ENCODE peak calls at places on chromosomes 2 and 18, in eight cellular contexts. One of them, this sample, is unnamed.

GRCh38 chr2:14501061-14501460 is 131.5 kb upstream of the LRATD1 start:
- DNase-seq in activated CD4-positive, alpha-beta T cell treated with anti-CD3 and anti-CD28 coated beads, Interleukin-2, amount 50 U/mL, for 1 hour: no peak
- DNase-seq in smooth muscle cell of the brain vasculature: no peak
- DNase-seq in brain microvascular endothelial cell: no peak
- DNase-seq in fibroblast of lung: no peak
- DNase-seq in progenitor cell of endocrine pancreas: no peak
- DNase-seq in stimulated activated CD8-positive, alpha-beta memory T cell treated with anti-CD3 and anti-CD28 coated beads, Interleukin-4, amount 100 ng/mL, for 1 hour: no peak
- DNase-seq in iris pigment epithelial cell: no peak
- DNase-seq in this sample: no peak

GRCh38 chr18:25675123-25675850 is 323.3 kb upstream of the ZNF521 start:
- DNase-seq in activated CD4-positive, alpha-beta T cell treated with anti-CD3 and anti-CD28 coated beads, Interleukin-2, amount 50 U/mL, for 1 hour: no peak
- DNase-seq in smooth muscle cell of the brain vasculature: no peak
- DNase-seq in brain microvascular endothelial cell: no peak
- DNase-seq in fibroblast of lung: no peak
- DNase-seq in progenitor cell of endocrine pancreas: no peak
- DNase-seq in stimulated activated CD8-positive, alpha-beta memory T cell treated with anti-CD3 and anti-CD28 coated beads, Interleukin-4, amount 100 ng/mL, for 1 hour: no peak
- DNase-seq in iris pigment epithelial cell: no peak
- DNase-seq in this sample: no peak

GRCh38 chr2:119914266-119914665 is 98.6 kb upstream of the EPB41L5 start:
- DNase-seq in activated CD4-positive, alpha-beta T cell treated with anti-CD3 and anti-CD28 coated beads, Interleukin-2, amount 50 U/mL, for 1 hour: no peak
- DNase-seq in smooth muscle cell of the brain vasculature: no peak
- DNase-seq in brain microvascular endothelial cell: no peak
- DNase-seq in fibroblast of lung: peak
- DNase-seq in progenitor cell of endocrine pancreas: no peak
- DNase-seq in stimulated activated CD8-positive, alpha-beta memory T cell treated with anti-CD3 and anti-CD28 coated beads, Interleukin-4, amount 100 ng/mL, for 1 hour: no peak
- DNase-seq in iris pigment epithelial cell: peak
- DNase-seq in this sample: peak

GRCh38 chr18:68219867-68220266 is 495.0 kb downstream of the TMX3 start:
- DNase-seq in activated CD4-positive, alpha-beta T cell treated with anti-CD3 and anti-CD28 coated beads, Interleukin-2, amount 50 U/mL, for 1 hour: no peak
- DNase-seq in smooth muscle cell of the brain vasculature: no peak
- DNase-seq in brain microvascular endothelial cell: no peak
- DNase-seq in fibroblast of lung: peak
- DNase-seq in progenitor cell of endocrine pancreas: no peak
- DNase-seq in stimulated activated CD8-positive, alpha-beta memory T cell treated with anti-CD3 and anti-CD28 coated beads, Interleukin-4, amount 100 ng/mL, for 1 hour: no peak
- DNase-seq in iris pigment epithelial cell: no peak
- DNase-seq in this sample: peak

GRCh38 chr2:127410871-127411396 is 7.3 kb upstream of the PROC start:
- DNase-seq in activated CD4-positive, alpha-beta T cell treated with anti-CD3 and anti-CD28 coated beads, Interleukin-2, amount 50 U/mL, for 1 hour: no peak
- DNase-seq in smooth muscle cell of the brain vasculature: no peak
- DNase-seq in brain microvascular endothelial cell: no peak
- DNase-seq in fibroblast of lung: peak
- DNase-seq in progenitor cell of endocrine pancreas: no peak
- DNase-seq in stimulated activated CD8-positive, alpha-beta memory T cell treated with anti-CD3 and anti-CD28 coated beads, Interleukin-4, amount 100 ng/mL, for 1 hour: no peak
- DNase-seq in iris pigment epithelial cell: peak
- DNase-seq in this sample: peak

GRCh38 chr2:54455584-54456525 is at the start of gene SPTBN1:
- DNase-seq in activated CD4-positive, alpha-beta T cell treated with anti-CD3 and anti-CD28 coated beads, Interleukin-2, amount 50 U/mL, for 1 hour: no peak
- DNase-seq in smooth muscle cell of the brain vasculature: peak
- DNase-seq in brain microvascular endothelial cell: peak
- DNase-seq in fibroblast of lung: peak
- DNase-seq in progenitor cell of endocrine pancreas: peak
- DNase-seq in stimulated activated CD8-positive, alpha-beta memory T cell treated with anti-CD3 and anti-CD28 coated beads, Interleukin-4, amount 100 ng/mL, for 1 hour: no peak
- DNase-seq in iris pigment epithelial cell: peak
- DNase-seq in this sample: peak

GRCh38 chr2:69305712-69306611 is 81.1 kb downstream of the GFPT1 start:
- DNase-seq in activated CD4-positive, alpha-beta T cell treated with anti-CD3 and anti-CD28 coated beads, Interleukin-2, amount 50 U/mL, for 1 hour: no peak
- DNase-seq in smooth muscle cell of the brain vasculature: no peak
- DNase-seq in brain microvascular endothelial cell: no peak
- DNase-seq in fibroblast of lung: peak
- DNase-seq in progenitor cell of endocrine pancreas: no peak
- DNase-seq in stimulated activated CD8-positive, alpha-beta memory T cell treated with anti-CD3 and anti-CD28 coated beads, Interleukin-4, amount 100 ng/mL, for 1 hour: no peak
- DNase-seq in iris pigment epithelial cell: peak
- DNase-seq in this sample: no peak

GRCh38 chr2:148948865-148949264 is 73.8 kb downstream of the KIF5C start:
- DNase-seq in activated CD4-positive, alpha-beta T cell treated with anti-CD3 and anti-CD28 coated beads, Interleukin-2, amount 50 U/mL, for 1 hour: no peak
- DNase-seq in smooth muscle cell of the brain vasculature: no peak
- DNase-seq in brain microvascular endothelial cell: no peak
- DNase-seq in fibroblast of lung: no peak
- DNase-seq in progenitor cell of endocrine pancreas: no peak
- DNase-seq in stimulated activated CD8-positive, alpha-beta memory T cell treated with anti-CD3 and anti-CD28 coated beads, Interleukin-4, amount 100 ng/mL, for 1 hour: no peak
- DNase-seq in iris pigment epithelial cell: no peak
- DNase-seq in this sample: no peak

GRCh38 chr2:62826141-62826540 is 120.6 kb downstream of the EHBP1 start:
- DNase-seq in activated CD4-positive, alpha-beta T cell treated with anti-CD3 and anti-CD28 coated beads, Interleukin-2, amount 50 U/mL, for 1 hour: no peak
- DNase-seq in smooth muscle cell of the brain vasculature: no peak
- DNase-seq in brain microvascular endothelial cell: no peak
- DNase-seq in fibroblast of lung: peak
- DNase-seq in progenitor cell of endocrine pancreas: no peak
- DNase-seq in stimulated activated CD8-positive, alpha-beta memory T cell treated with anti-CD3 and anti-CD28 coated beads, Interleukin-4, amount 100 ng/mL, for 1 hour: no peak
- DNase-seq in iris pigment epithelial cell: peak
- DNase-seq in this sample: peak

GRCh38 chr2:56444339-56444738 is 260.5 kb downstream of the CCDC85A start:
- DNase-seq in activated CD4-positive, alpha-beta T cell treated with anti-CD3 and anti-CD28 coated beads, Interleukin-2, amount 50 U/mL, for 1 hour: no peak
- DNase-seq in smooth muscle cell of the brain vasculature: no peak
- DNase-seq in brain microvascular endothelial cell: no peak
- DNase-seq in fibroblast of lung: no peak
- DNase-seq in progenitor cell of endocrine pancreas: no peak
- DNase-seq in stimulated activated CD8-positive, alpha-beta memory T cell treated with anti-CD3 and anti-CD28 coated beads, Interleukin-4, amount 100 ng/mL, for 1 hour: no peak
- DNase-seq in iris pigment epithelial cell: peak
- DNase-seq in this sample: no peak

GRCh38 chr2:168166902-168167510 is 80.4 kb downstream of the STK39 start:
- DNase-seq in activated CD4-positive, alpha-beta T cell treated with anti-CD3 and anti-CD28 coated beads, Interleukin-2, amount 50 U/mL, for 1 hour: no peak
- DNase-seq in smooth muscle cell of the brain vasculature: no peak
- DNase-seq in brain microvascular endothelial cell: peak
- DNase-seq in fibroblast of lung: peak
- DNase-seq in progenitor cell of endocrine pancreas: no peak
- DNase-seq in stimulated activated CD8-positive, alpha-beta memory T cell treated with anti-CD3 and anti-CD28 coated beads, Interleukin-4, amount 100 ng/mL, for 1 hour: no peak
- DNase-seq in iris pigment epithelial cell: peak
- DNase-seq in this sample: peak